ENCODE peak calls at places on chromosomes 6 and 20, in seven cellular contexts. Q is H1; C is fibroblast of lung; R is NCI-H2081; Z is cardiac septum; B is activated T-cell treated with anti-CD3 and anti-CD28 coated beads, Interleukin-2, amount 50 U/mL, for 1 hour; L is stimulated activated CD8-positive, alpha-beta memory T cell treated with anti-CD3 and anti-CD28 coated beads, Interleukin-4, amount 100 ng/mL, for 24 hours. H is an unnamed sample.

GRCh38 chr20:16528078-16528477 is 45.2 kb downstream of the KIF16B start:
- DNase-seq in Q (no peak), C (peak; percentile 95), R (no peak), Z (no peak), B (no peak), L (no peak), H (no peak)

GRCh38 chr20:52859156-52859887 is 112.8 kb upstream of the TSHZ2 start:
- DNase-seq in Q (no peak), C (peak; percentile 76), R (no peak), Z (no peak), B (no peak), L (no peak), H (no peak)

GRCh38 chr6:114390176-114390575 is 47.4 kb upstream of the HS3ST5 start:
- DNase-seq in Q (no peak), C (no peak), R (no peak), Z (no peak), B (no peak), L (no peak), H (peak; percentile 20)

GRCh38 chr6:168411793-168412192 is 29.2 kb upstream of the SMOC2 start:
- DNase-seq in Q (peak; percentile 34), C (no peak), R (no peak), Z (no peak), B (no peak), L (no peak), H (no peak)

GRCh38 chr6:10412948-10413849 is 1.7 kb downstream of the TFAP2A start:
- DNase-seq in Q (peak; percentile 81), C (no peak), R (peak; percentile 67), Z (no peak), B (no peak), L (no peak), H (no peak)

GRCh38 chr6:112366695-112367546 is 19.8 kb downstream of the RFPL4B start:
- DNase-seq in Q (no peak), C (no peak), R (no peak), Z (no peak), B (no peak), L (no peak), H (no peak)

GRCh38 chr20:62647521-62648317 is 5.4 kb downstream of the SLCO4A1 start:
- DNase-seq in Q (no peak), C (no peak), R (no peak), Z (no peak), B (no peak), L (no peak), H (no peak)

GRCh38 chr20:15992564-15992963 is 580.7 kb downstream of the KIF16B start:
- DNase-seq in Q (no peak), C (no peak), R (no peak), Z (no peak), B (no peak), L (no peak), H (no peak)

GRCh38 chr20:33653218-33653899 is 8.8 kb upstream of the C20orf144 start:
- DNase-seq in Q (peak; percentile 86), C (peak; percentile 74), R (peak; percentile 72), Z (no peak), B (peak; percentile 51), L (no peak), H (no peak)

GRCh38 chr20:54078296-54078695 is 7.9 kb upstream of the BCAS1 start:
- DNase-seq in Q (no peak), C (no peak), R (no peak), Z (no peak), B (no peak), L (no peak), H (no peak)

GRCh38 chr6:29977425-29977727 is 35.0 kb downstream of the HLA-A start:
- DNase-seq in Q (no peak), C (no peak), R (no peak), Z (no peak), B (no peak), L (no peak), H (no peak)

GRCh38 chr6:159836294-159837140 is 36.4 kb downstream of the PNLDC1 start:
- DNase-seq in Q (peak; percentile 42), C (peak; percentile 17), R (no peak), Z (no peak), B (no peak), L (no peak), H (no peak)

GRCh38 chr6:136609878-136610706 is 59.9 kb upstream of the MAP7 start:
- DNase-seq in Q (no peak), C (peak; percentile 100), R (peak; percentile 40), Z (no peak), B (no peak), L (no peak), H (peak; percentile 77)

GRCh38 chr20:16051968-16052367 is 521.3 kb downstream of the KIF16B start:
- DNase-seq in Q (no peak), C (no peak), R (no peak), Z (no peak), B (no peak), L (no peak), H (no peak)

GRCh38 chr6:158642097-158642601 is 2.4 kb downstream of the DYNLT1 start:
- DNase-seq in Q (no peak), C (peak; percentile 92), R (no peak), Z (no peak), B (peak; percentile 17), L (no peak), H (no peak)

GRCh38 chr6:90025418-90026089 is 131.3 kb downstream of the GJA10 start:
- DNase-seq in Q (no peak), C (peak; percentile 96), R (no peak), Z (no peak), B (no peak), L (peak; percentile 32), H (no peak)

GRCh38 chr6:12538881-12539357 is 177.6 kb upstream of the PHACTR1 start:
- DNase-seq in Q (no peak), C (no peak), R (no peak), Z (no peak), B (no peak), L (no peak), H (no peak)

GRCh38 chr6:110971458-110971857 is 10.4 kb upstream of the RPF2 start:
- DNase-seq in Q (no peak), C (no peak), R (no peak), Z (no peak), B (no peak), L (no peak), H (no peak)

GRCh38 chr6:157317129-157317814 is 6.0 kb downstream of the TMEM242 start:
- DNase-seq in Q (no peak), C (peak; percentile 88), R (no peak), Z (no peak), B (no peak), L (no peak), H (no peak)

GRCh38 chr6:79455446-79455845 is 81.8 kb downstream of the LCA5 start:
- DNase-seq in Q (no peak), C (no peak), R (no peak), Z (no peak), B (no peak), L (no peak), H (no peak)

GRCh38 chr6:136030131-136030530 is 178.6 kb downstream of the PDE7B start:
- DNase-seq in Q (no peak), C (no peak), R (no peak), Z (no peak), B (no peak), L (no peak), H (no peak)

GRCh38 chr6:26459023-26459810 is 1.5 kb downstream of the BTN2A1 start:
- DNase-seq in Q (no peak), C (no peak), R (peak; percentile 5), Z (no peak), B (no peak), L (no peak), H (no peak)

GRCh38 chr6:89597988-89598387 is 40.6 kb downstream of the LYRM2 start:
- DNase-seq in Q (no peak), C (peak; percentile 6), R (peak; percentile 34), Z (no peak), B (no peak), L (no peak), H (no peak)

GRCh38 chr6:33757113-33757512 is 10.4 kb upstream of the IP6K3 start:
- DNase-seq in Q (no peak), C (no peak), R (no peak), Z (no peak), B (no peak), L (no peak), H (no peak)

H was measured in iPS DF 19.7.